ENCODE peak calls at places on chromosomes 3 and 15, in ten cellular contexts. One of them, this sample, is unnamed.

GRCh38 chr15:101651753-101652097 is 456 bp downstream of the TM2D3 start:
- DNase-seq in NCI-H1417: no peak
- DNase-seq in kidney tubule cell: no peak
- DNase-seq in activated CD8-positive, alpha-beta memory T cell treated with anti-CD3 and anti-CD28 coated beads for 1 hour: no peak
- DNase-seq in aorta: no peak
- DNase-seq in A172: peak; percentile 24
- DNase-seq in prostate gland: peak; percentile 24
- DNase-seq in effector memory CD8-positive, alpha-beta T cell: no peak
- DNase-seq in stimulated activated naive CD4-positive, alpha-beta T cell treated with Interleukin-2 at 50 U/mL for 16 hours: no peak
- DNase-seq in occipital lobe: peak; percentile 56
- DNase-seq in this sample: no peak

GRCh38 chr3:123818921-123819429 is 65.2 kb downstream of the MYLK start:
- DNase-seq in NCI-H1417: no peak
- DNase-seq in prostate gland: no peak
- DNase-seq in kidney tubule cell: peak; percentile 75
- DNase-seq in A172: peak; percentile 91
- DNase-seq in stimulated activated naive CD4-positive, alpha-beta T cell treated with Interleukin-2 at 50 U/mL for 16 hours: no peak
- DNase-seq in activated CD8-positive, alpha-beta memory T cell treated with anti-CD3 and anti-CD28 coated beads for 1 hour: no peak
- DNase-seq in effector memory CD8-positive, alpha-beta T cell: no peak
- DNase-seq in occipital lobe: no peak
- DNase-seq in aorta: no peak
- DNase-seq in this sample: no peak

GRCh38 chr3:184647405-184647936 is 64.4 kb downstream of the MAGEF1 start:
- DNase-seq in activated CD8-positive, alpha-beta memory T cell treated with anti-CD3 and anti-CD28 coated beads for 1 hour: no peak
- DNase-seq in A172: no peak
- DNase-seq in NCI-H1417: no peak
- DNase-seq in effector memory CD8-positive, alpha-beta T cell: no peak
- DNase-seq in aorta: no peak
- DNase-seq in prostate gland: no peak
- DNase-seq in occipital lobe: no peak
- DNase-seq in kidney tubule cell: no peak
- DNase-seq in stimulated activated naive CD4-positive, alpha-beta T cell treated with Interleukin-2 at 50 U/mL for 16 hours: no peak
- DNase-seq in this sample: no peak

GRCh38 chr3:173770011-173770410 is 372.5 kb downstream of the NLGN1 start:
- DNase-seq in A172: no peak
- DNase-seq in activated CD8-positive, alpha-beta memory T cell treated with anti-CD3 and anti-CD28 coated beads for 1 hour: no peak
- DNase-seq in prostate gland: no peak
- DNase-seq in kidney tubule cell: peak; percentile 55
- DNase-seq in effector memory CD8-positive, alpha-beta T cell: no peak
- DNase-seq in occipital lobe: no peak
- DNase-seq in NCI-H1417: no peak
- DNase-seq in aorta: no peak
- DNase-seq in stimulated activated naive CD4-positive, alpha-beta T cell treated with Interleukin-2 at 50 U/mL for 16 hours: no peak
- DNase-seq in this sample: no peak

GRCh38 chr3:134355416-134355815 is 18.8 kb downstream of the AMOTL2 start:
- DNase-seq in activated CD8-positive, alpha-beta memory T cell treated with anti-CD3 and anti-CD28 coated beads for 1 hour: no peak
- DNase-seq in kidney tubule cell: no peak
- DNase-seq in NCI-H1417: no peak
- DNase-seq in effector memory CD8-positive, alpha-beta T cell: no peak
- DNase-seq in occipital lobe: no peak
- DNase-seq in aorta: no peak
- DNase-seq in A172: no peak
- DNase-seq in prostate gland: no peak
- DNase-seq in stimulated activated naive CD4-positive, alpha-beta T cell treated with Interleukin-2 at 50 U/mL for 16 hours: no peak
- DNase-seq in this sample: no peak

GRCh38 chr15:85402195-85402921 is 22.0 kb downstream of the AKAP13 start:
- DNase-seq in stimulated activated naive CD4-positive, alpha-beta T cell treated with Interleukin-2 at 50 U/mL for 16 hours: no peak
- DNase-seq in NCI-H1417: no peak
- DNase-seq in kidney tubule cell: no peak
- DNase-seq in A172: no peak
- DNase-seq in occipital lobe: no peak
- DNase-seq in effector memory CD8-positive, alpha-beta T cell: no peak
- DNase-seq in aorta: no peak
- DNase-seq in activated CD8-positive, alpha-beta memory T cell treated with anti-CD3 and anti-CD28 coated beads for 1 hour: no peak
- DNase-seq in prostate gland: no peak
- DNase-seq in this sample: no peak

GRCh38 chr15:79073336-79073735 is 17.2 kb downstream of the RASGRF1 start:
- DNase-seq in NCI-H1417: no peak
- DNase-seq in effector memory CD8-positive, alpha-beta T cell: no peak
- DNase-seq in kidney tubule cell: no peak
- DNase-seq in occipital lobe: no peak
- DNase-seq in activated CD8-positive, alpha-beta memory T cell treated with anti-CD3 and anti-CD28 coated beads for 1 hour: no peak
- DNase-seq in prostate gland: no peak
- DNase-seq in stimulated activated naive CD4-positive, alpha-beta T cell treated with Interleukin-2 at 50 U/mL for 16 hours: no peak
- DNase-seq in A172: no peak
- DNase-seq in aorta: no peak
- DNase-seq in this sample: no peak

GRCh38 chr3:51703026-51703775 is 3.7 kb upstream of the GRM2 start:
- DNase-seq in prostate gland: no peak
- DNase-seq in effector memory CD8-positive, alpha-beta T cell: no peak
- DNase-seq in kidney tubule cell: no peak
- DNase-seq in aorta: peak; percentile 30
- DNase-seq in activated CD8-positive, alpha-beta memory T cell treated with anti-CD3 and anti-CD28 coated beads for 1 hour: no peak
- DNase-seq in occipital lobe: no peak
- DNase-seq in A172: no peak
- DNase-seq in NCI-H1417: peak; percentile 95
- DNase-seq in stimulated activated naive CD4-positive, alpha-beta T cell treated with Interleukin-2 at 50 U/mL for 16 hours: no peak
- DNase-seq in this sample: no peak

GRCh38 chr3:72082121-72082715 is 297.3 kb upstream of the PROK2 start:
- DNase-seq in kidney tubule cell: no peak
- DNase-seq in prostate gland: no peak
- DNase-seq in aorta: peak; percentile 55
- DNase-seq in activated CD8-positive, alpha-beta memory T cell treated with anti-CD3 and anti-CD28 coated beads for 1 hour: no peak
- DNase-seq in A172: no peak
- DNase-seq in effector memory CD8-positive, alpha-beta T cell: no peak
- DNase-seq in stimulated activated naive CD4-positive, alpha-beta T cell treated with Interleukin-2 at 50 U/mL for 16 hours: no peak
- DNase-seq in occipital lobe: no peak
- DNase-seq in NCI-H1417: no peak
- DNase-seq in this sample: peak; percentile 44

GRCh38 chr3:122415104-122415744 is 638 bp downstream of the WDR5B start:
- DNase-seq in NCI-H1417: no peak
- DNase-seq in effector memory CD8-positive, alpha-beta T cell: peak; percentile 39
- DNase-seq in activated CD8-positive, alpha-beta memory T cell treated with anti-CD3 and anti-CD28 coated beads for 1 hour: no peak
- DNase-seq in prostate gland: peak; percentile 41
- DNase-seq in occipital lobe: no peak
- DNase-seq in aorta: no peak
- DNase-seq in A172: peak; percentile 54
- DNase-seq in stimulated activated naive CD4-positive, alpha-beta T cell treated with Interleukin-2 at 50 U/mL for 16 hours: no peak
- DNase-seq in kidney tubule cell: peak; percentile 80
- DNase-seq in this sample: peak; percentile 57

GRCh38 chr3:174219738-174220137 is 639.4 kb upstream of the NAALADL2 start:
- DNase-seq in occipital lobe: no peak
- DNase-seq in kidney tubule cell: no peak
- DNase-seq in NCI-H1417: peak; percentile 25
- DNase-seq in stimulated activated naive CD4-positive, alpha-beta T cell treated with Interleukin-2 at 50 U/mL for 16 hours: no peak
- DNase-seq in A172: no peak
- DNase-seq in prostate gland: no peak
- DNase-seq in effector memory CD8-positive, alpha-beta T cell: no peak
- DNase-seq in activated CD8-positive, alpha-beta memory T cell treated with anti-CD3 and anti-CD28 coated beads for 1 hour: no peak
- DNase-seq in aorta: no peak
- DNase-seq in this sample: no peak